ENCODE peak calls at places on chromosomes 7 and 10, in six cellular contexts. One of them, this sample, is unnamed.

GRCh38 chr7:130273081-130273699 is 6.5 kb downstream of the CPA2 start:
- DNase-seq in tibial artery: no peak
- DNase-seq in aorta: no peak
- DNase-seq in psoas muscle: no peak
- DNase-seq in hepatocyte: peak; percentile 87
- DNase-seq in CD8-positive, alpha-beta T cell: peak; percentile 27
- DNase-seq in this sample: no peak

GRCh38 chr7:42494199-42494710 is 257.2 kb upstream of the GLI3 start:
- DNase-seq in tibial artery: no peak
- DNase-seq in aorta: no peak
- DNase-seq in psoas muscle: no peak
- DNase-seq in hepatocyte: no peak
- DNase-seq in CD8-positive, alpha-beta T cell: no peak
- DNase-seq in this sample: peak; percentile 47

GRCh38 chr10:86007171-86007570 is 359.4 kb downstream of the GRID1 start:
- DNase-seq in tibial artery: no peak
- DNase-seq in aorta: no peak
- DNase-seq in psoas muscle: no peak
- DNase-seq in hepatocyte: no peak
- DNase-seq in CD8-positive, alpha-beta T cell: no peak
- DNase-seq in this sample: no peak

GRCh38 chr7:33395340-33395739 is 266.0 kb downstream of the BBS9 start:
- DNase-seq in tibial artery: no peak
- DNase-seq in aorta: no peak
- DNase-seq in psoas muscle: no peak
- DNase-seq in hepatocyte: no peak
- DNase-seq in CD8-positive, alpha-beta T cell: no peak
- DNase-seq in this sample: no peak

GRCh38 chr10:110020265-110020664 is 12.5 kb downstream of the ADD3 start:
- DNase-seq in tibial artery: no peak
- DNase-seq in aorta: no peak
- DNase-seq in psoas muscle: no peak
- DNase-seq in hepatocyte: no peak
- DNase-seq in CD8-positive, alpha-beta T cell: no peak
- DNase-seq in this sample: no peak

GRCh38 chr7:30922596-30922995 is 10.9 kb downstream of the AQP1 start:
- DNase-seq in tibial artery: peak; percentile 18
- DNase-seq in aorta: peak; percentile 65
- DNase-seq in psoas muscle: no peak
- DNase-seq in hepatocyte: no peak
- DNase-seq in CD8-positive, alpha-beta T cell: no peak
- DNase-seq in this sample: no peak

GRCh38 chr7:3399858-3400257 is 98.8 kb downstream of the SDK1 start:
- DNase-seq in tibial artery: no peak
- DNase-seq in aorta: no peak
- DNase-seq in psoas muscle: no peak
- DNase-seq in hepatocyte: peak; percentile 22
- DNase-seq in CD8-positive, alpha-beta T cell: no peak
- DNase-seq in this sample: no peak

GRCh38 chr7:33534830-33535229 is 370.5 kb upstream of the BMPER start:
- DNase-seq in tibial artery: no peak
- DNase-seq in aorta: no peak
- DNase-seq in psoas muscle: no peak
- DNase-seq in hepatocyte: peak; percentile 16
- DNase-seq in CD8-positive, alpha-beta T cell: no peak
- DNase-seq in this sample: peak; percentile 28

GRCh38 chr10:58588673-58589265 is 76.1 kb downstream of the BICC1 start:
- DNase-seq in tibial artery: no peak
- DNase-seq in aorta: no peak
- DNase-seq in psoas muscle: peak; percentile 64
- DNase-seq in hepatocyte: no peak
- DNase-seq in CD8-positive, alpha-beta T cell: no peak
- DNase-seq in this sample: no peak

GRCh38 chr10:82463165-82463564 is 588.2 kb downstream of the NRG3 start:
- DNase-seq in tibial artery: no peak
- DNase-seq in aorta: no peak
- DNase-seq in psoas muscle: no peak
- DNase-seq in hepatocyte: no peak
- DNase-seq in CD8-positive, alpha-beta T cell: no peak
- DNase-seq in this sample: no peak

GRCh38 chr10:27192284-27192683 is 37.1 kb downstream of the MASTL start:
- DNase-seq in tibial artery: peak; percentile 44
- DNase-seq in aorta: no peak
- DNase-seq in psoas muscle: no peak
- DNase-seq in hepatocyte: peak; percentile 25
- DNase-seq in CD8-positive, alpha-beta T cell: no peak
- DNase-seq in this sample: peak; percentile 78

GRCh38 chr7:119197872-119198527 is 973.5 kb downstream of the ANKRD7 start:
- DNase-seq in tibial artery: no peak
- DNase-seq in aorta: no peak
- DNase-seq in psoas muscle: no peak
- DNase-seq in hepatocyte: peak; percentile 85
- DNase-seq in CD8-positive, alpha-beta T cell: no peak
- DNase-seq in this sample: peak; percentile 48

GRCh38 chr7:48244902-48245301 is 73.6 kb downstream of the ABCA13 start:
- DNase-seq in tibial artery: peak; percentile 22
- DNase-seq in aorta: no peak
- DNase-seq in psoas muscle: no peak
- DNase-seq in hepatocyte: no peak
- DNase-seq in CD8-positive, alpha-beta T cell: no peak
- DNase-seq in this sample: peak; percentile 3

GRCh38 chr7:28536259-28536658 is 123.9 kb downstream of the CREB5 start:
- DNase-seq in tibial artery: no peak
- DNase-seq in aorta: no peak
- DNase-seq in psoas muscle: peak; percentile 56
- DNase-seq in hepatocyte: peak; percentile 73
- DNase-seq in CD8-positive, alpha-beta T cell: no peak
- DNase-seq in this sample: no peak

GRCh38 chr10:89978081-89978480 is 276.7 kb downstream of the KIF20B start:
- DNase-seq in tibial artery: no peak
- DNase-seq in aorta: no peak
- DNase-seq in psoas muscle: no peak
- DNase-seq in hepatocyte: no peak
- DNase-seq in CD8-positive, alpha-beta T cell: no peak
- DNase-seq in this sample: no peak

GRCh38 chr10:72263613-72264241 is 10.0 kb upstream of the DDIT4 start:
- DNase-seq in tibial artery: no peak
- DNase-seq in aorta: no peak
- DNase-seq in psoas muscle: no peak
- DNase-seq in hepatocyte: peak; percentile 81
- DNase-seq in CD8-positive, alpha-beta T cell: peak; percentile 62
- DNase-seq in this sample: no peak

GRCh38 chr7:14420768-14421167 is 431.3 kb upstream of the ETV1 start:
- DNase-seq in tibial artery: no peak
- DNase-seq in aorta: peak; percentile 12
- DNase-seq in psoas muscle: no peak
- DNase-seq in hepatocyte: no peak
- DNase-seq in CD8-positive, alpha-beta T cell: no peak
- DNase-seq in this sample: no peak

GRCh38 chr7:49766966-49767365 is 6.5 kb upstream of the VWC2 start:
- DNase-seq in tibial artery: no peak
- DNase-seq in aorta: no peak
- DNase-seq in psoas muscle: no peak
- DNase-seq in hepatocyte: no peak
- DNase-seq in CD8-positive, alpha-beta T cell: no peak
- DNase-seq in this sample: no peak

GRCh38 chr10:100345570-100346330 is 1.3 kb upstream of the SCD start:
- DNase-seq in tibial artery: no peak
- DNase-seq in aorta: no peak
- DNase-seq in psoas muscle: peak; percentile 66
- DNase-seq in hepatocyte: no peak
- DNase-seq in CD8-positive, alpha-beta T cell: no peak
- DNase-seq in this sample: peak; percentile 39

GRCh38 chr10:122551450-122551849 is 9.1 kb upstream of the DMBT1 start:
- DNase-seq in tibial artery: no peak
- DNase-seq in aorta: no peak
- DNase-seq in psoas muscle: no peak
- DNase-seq in hepatocyte: no peak
- DNase-seq in CD8-positive, alpha-beta T cell: peak; percentile 38
- DNase-seq in this sample: no peak

GRCh38 chr10:45201271-45201670 is 114.1 kb downstream of the OR13A1 start:
- DNase-seq in tibial artery: no peak
- DNase-seq in aorta: no peak
- DNase-seq in psoas muscle: no peak
- DNase-seq in hepatocyte: no peak
- DNase-seq in CD8-positive, alpha-beta T cell: no peak
- DNase-seq in this sample: no peak

DNA sequence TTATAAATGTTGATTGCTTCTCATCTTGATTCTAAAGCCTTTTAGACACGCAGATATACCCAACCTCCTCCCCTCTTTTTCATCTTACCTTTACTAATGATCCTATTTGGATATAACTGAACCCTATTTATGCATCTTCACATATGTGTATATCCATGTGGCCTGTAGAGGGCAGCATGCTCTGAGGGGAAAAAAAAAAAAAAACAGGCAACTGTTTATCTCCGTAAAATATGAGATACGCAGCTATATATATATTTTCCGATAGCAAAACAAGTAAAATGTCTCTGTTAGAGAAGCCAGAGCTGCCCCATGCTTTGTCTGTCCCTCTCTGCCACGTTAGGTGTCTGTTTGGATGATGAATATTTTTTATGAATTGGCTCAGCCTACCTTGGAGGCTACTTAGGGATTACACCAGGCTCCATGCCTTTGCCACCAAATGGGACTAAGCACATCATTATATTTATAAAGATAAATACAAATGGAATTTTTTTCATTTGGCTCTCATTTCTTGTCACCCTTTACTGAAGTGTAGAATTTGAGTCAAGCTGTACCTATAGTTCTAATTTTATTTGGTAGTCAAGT is 174.8 kb upstream of the FZD1 start:
- DNase-seq in tibial artery: no peak
- DNase-seq in aorta: no peak
- DNase-seq in psoas muscle: no peak
- DNase-seq in hepatocyte: peak; percentile 47
- DNase-seq in CD8-positive, alpha-beta T cell: no peak
- DNase-seq in this sample: peak; percentile 82
- H3K4me3 ChIP-seq in tibial artery: peak overlapping the region; percentile 31
- H3K4me3 ChIP-seq in aorta: peak overlapping the region; percentile 69
- H3K4me3 ChIP-seq in psoas muscle: peak overlapping the region; percentile 59
- H3K4me3 ChIP-seq in hepatocyte: no peak overlapping the region
- H3K4me3 ChIP-seq in CD8-positive, alpha-beta T cell: no peak overlapping the region
- H3K4me3 ChIP-seq in this sample: peak overlapping the region; percentile 75

DNA sequence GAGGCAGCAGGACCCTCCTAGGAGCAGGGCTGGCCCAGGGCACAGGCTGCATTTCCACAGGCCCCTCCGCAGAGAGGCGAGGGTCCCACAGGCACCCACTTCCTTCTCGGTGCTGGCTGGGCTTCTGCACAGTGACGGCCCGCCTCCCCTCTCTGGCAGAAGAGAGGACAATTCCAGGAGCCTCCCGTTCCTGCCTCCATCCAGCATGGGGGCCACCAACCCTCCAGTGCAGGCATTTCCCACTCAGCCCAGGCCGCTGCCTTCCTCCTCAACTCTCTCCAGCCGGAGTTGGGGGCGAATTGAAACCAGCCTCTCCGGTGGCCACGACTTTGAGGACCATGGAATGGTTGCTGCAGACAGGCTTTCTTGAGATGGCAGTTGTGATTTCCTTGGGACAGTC is 125.0 kb upstream of the PPP2R2D start:
- DNase-seq in tibial artery: no peak
- DNase-seq in aorta: no peak
- DNase-seq in psoas muscle: no peak
- DNase-seq in hepatocyte: no peak
- DNase-seq in CD8-positive, alpha-beta T cell: no peak
- DNase-seq in this sample: no peak
- H3K9me3 ChIP-seq in tibial artery: peaks cover 19% of the 10 kb centered on the region
- H3K9me3 ChIP-seq in aorta: peaks cover 13% of the 10 kb centered on the region
- H3K9me3 ChIP-seq in psoas muscle: peaks cover 11% of the 10 kb centered on the region
- H3K9me3 ChIP-seq in hepatocyte: no peaks in the 10 kb centered on the region
- H3K9me3 ChIP-seq in CD8-positive, alpha-beta T cell: no peaks in the 10 kb centered on the region
- H3K9me3 ChIP-seq in this sample: peaks cover 25% of the 10 kb centered on the region

GRCh38 chr7:978416-979091 is 3.2 kb upstream of the COX19 start:
- DNase-seq in tibial artery: no peak
- DNase-seq in aorta: no peak
- DNase-seq in psoas muscle: no peak
- DNase-seq in hepatocyte: no peak
- DNase-seq in CD8-positive, alpha-beta T cell: no peak
- DNase-seq in this sample: no peak
- H3K4me1 ChIP-seq in tibial artery: no peaks in the 10 kb centered on the region
- H3K4me1 ChIP-seq in aorta: no peaks in the 10 kb centered on the region
- H3K4me1 ChIP-seq in psoas muscle: peaks cover 10% of the 10 kb centered on the region
- H3K4me1 ChIP-seq in hepatocyte: peaks cover 43% of the 10 kb centered on the region
- H3K4me1 ChIP-seq in CD8-positive, alpha-beta T cell: peaks cover 13% of the 10 kb centered on the region
- H3K4me1 ChIP-seq in this sample: peaks cover 6% of the 10 kb centered on the region

GRCh38 chr10:117240730-117241529 is at the start of gene SLC18A2:
- DNase-seq in tibial artery: no peak
- DNase-seq in aorta: peak; percentile 57
- DNase-seq in psoas muscle: no peak
- DNase-seq in hepatocyte: no peak
- DNase-seq in CD8-positive, alpha-beta T cell: no peak
- DNase-seq in this sample: no peak

GRCh38 chr10:117240105-117240729 is 697 bp upstream of the SLC18A2 start:
- DNase-seq in tibial artery: no peak
- DNase-seq in aorta: peak; percentile 34
- DNase-seq in psoas muscle: no peak
- DNase-seq in hepatocyte: no peak
- DNase-seq in CD8-positive, alpha-beta T cell: no peak
- DNase-seq in this sample: no peak

GRCh38 chr10:117239031-117239430 is 1.9 kb upstream of the SLC18A2 start:
- DNase-seq in tibial artery: no peak
- DNase-seq in aorta: peak; percentile 64
- DNase-seq in psoas muscle: no peak
- DNase-seq in hepatocyte: no peak
- DNase-seq in CD8-positive, alpha-beta T cell: no peak
- DNase-seq in this sample: no peak

GRCh38 chr10:117242463-117242832 is 1.5 kb downstream of the SLC18A2 start:
- DNase-seq in tibial artery: no peak
- DNase-seq in aorta: no peak
- DNase-seq in psoas muscle: no peak
- DNase-seq in hepatocyte: no peak
- DNase-seq in CD8-positive, alpha-beta T cell: no peak
- DNase-seq in this sample: no peak

DNA sequence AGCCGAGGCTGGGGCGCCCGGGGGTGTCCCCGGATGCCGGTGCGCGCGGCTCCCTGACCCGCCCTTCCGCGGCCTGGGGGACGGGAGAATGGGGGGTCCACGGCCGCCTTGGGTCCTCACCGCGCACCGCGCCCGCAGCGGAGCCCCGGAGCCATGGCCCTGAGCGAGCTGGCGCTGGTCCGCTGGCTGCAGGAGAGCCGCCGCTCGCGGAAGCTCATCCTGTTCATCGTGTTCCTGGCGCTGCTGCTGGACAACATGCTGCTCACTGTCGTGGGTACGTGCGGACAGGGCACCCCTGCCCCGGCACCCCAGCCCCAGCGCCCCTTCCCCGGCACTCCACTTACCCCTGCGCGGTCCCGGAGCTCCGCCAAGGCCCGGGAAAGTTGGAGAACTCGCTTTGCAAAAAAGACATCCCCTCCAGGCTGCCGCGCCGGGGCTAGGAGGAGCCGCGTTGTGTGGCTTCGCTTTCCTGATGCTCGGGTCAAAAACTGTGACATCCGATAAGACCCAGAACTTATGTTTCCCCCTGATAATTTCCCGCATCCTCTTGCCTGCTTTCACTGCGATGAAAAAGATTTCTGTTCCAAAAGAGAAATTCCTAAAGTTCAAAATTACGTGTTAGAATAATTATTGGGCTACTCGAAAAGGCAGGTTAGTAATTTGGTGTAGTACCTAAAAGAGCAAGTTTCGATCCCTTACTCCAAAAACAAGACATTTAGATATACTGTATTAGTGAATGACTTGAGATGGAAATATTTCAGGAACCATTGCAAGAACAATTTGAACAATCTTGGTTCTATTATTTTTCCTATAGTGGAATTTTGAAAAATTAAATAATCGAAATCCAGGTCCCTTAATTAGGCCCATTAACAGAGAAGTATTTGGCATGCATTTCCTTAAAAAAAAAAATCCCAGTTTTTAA is 888 bp downstream of the SLC18A2 start:
- DNase-seq in tibial artery: no peak
- DNase-seq in aorta: peak; percentile 67
- DNase-seq in psoas muscle: no peak
- DNase-seq in hepatocyte: peak; percentile 37
- DNase-seq in CD8-positive, alpha-beta T cell: no peak
- DNase-seq in this sample: peak; percentile 5
- H3K4me3 ChIP-seq in tibial artery: no peak overlapping the region
- H3K4me3 ChIP-seq in aorta: no peak overlapping the region
- H3K4me3 ChIP-seq in psoas muscle: no peak overlapping the region
- H3K4me3 ChIP-seq in hepatocyte: peak overlapping the region; percentile 23
- H3K4me3 ChIP-seq in CD8-positive, alpha-beta T cell: no peak overlapping the region
- H3K4me3 ChIP-seq in this sample: no peak overlapping the region

This sample was measured in adipocyte.